ENCODE peak calls at places on chromosome 10, in ten cellular contexts. One of them, this sample, is unnamed.

GRCh38 chr10:2925631-2926030 is 141.7 kb upstream of the PFKP start:
- DNase-seq in neural crest cell: no peak
- DNase-seq in mucosa of descending colon: peak; percentile 49
- DNase-seq in RWPE1: no peak
- DNase-seq in PC-9: no peak
- DNase-seq in SW 1271: no peak
- DNase-seq in NCI-H524: no peak
- DNase-seq in body of pancreas: peak; percentile 70
- DNase-seq in fibroblast of pulmonary artery: peak; percentile 57
- DNase-seq in stimulated activated CD4-positive, alpha-beta T cell treated with anti-CD3 and anti-CD28 coated beads, Interleukin-1b, Interleukin-23, amount 100 ng/mL, for 4 hours: no peak
- DNase-seq in this sample: peak; percentile 31

GRCh38 chr10:91709394-91709798 is 76.5 kb upstream of the PPP1R3C start:
- DNase-seq in mucosa of descending colon: no peak
- DNase-seq in PC-9: no peak
- DNase-seq in stimulated activated CD4-positive, alpha-beta T cell treated with anti-CD3 and anti-CD28 coated beads, Interleukin-1b, Interleukin-23, amount 100 ng/mL, for 4 hours: no peak
- DNase-seq in SW 1271: no peak
- DNase-seq in RWPE1: peak; percentile 14
- DNase-seq in fibroblast of pulmonary artery: peak; percentile 28
- DNase-seq in NCI-H524: no peak
- DNase-seq in body of pancreas: no peak
- DNase-seq in neural crest cell: no peak
- DNase-seq in this sample: no peak

GRCh38 chr10:127649642-127650041 is 87.3 kb upstream of the FOXI2 start:
- DNase-seq in fibroblast of pulmonary artery: no peak
- DNase-seq in stimulated activated CD4-positive, alpha-beta T cell treated with anti-CD3 and anti-CD28 coated beads, Interleukin-1b, Interleukin-23, amount 100 ng/mL, for 4 hours: no peak
- DNase-seq in PC-9: no peak
- DNase-seq in NCI-H524: peak; percentile 19
- DNase-seq in body of pancreas: no peak
- DNase-seq in mucosa of descending colon: no peak
- DNase-seq in SW 1271: no peak
- DNase-seq in neural crest cell: peak; percentile 9
- DNase-seq in RWPE1: no peak
- DNase-seq in this sample: no peak

GRCh38 chr10:32938554-32939061 is 19.4 kb downstream of the ITGB1 start:
- DNase-seq in mucosa of descending colon: peak; percentile 52
- DNase-seq in NCI-H524: peak; percentile 46
- DNase-seq in PC-9: no peak
- DNase-seq in RWPE1: no peak
- DNase-seq in neural crest cell: peak; percentile 39
- DNase-seq in body of pancreas: peak; percentile 54
- DNase-seq in SW 1271: no peak
- DNase-seq in fibroblast of pulmonary artery: no peak
- DNase-seq in stimulated activated CD4-positive, alpha-beta T cell treated with anti-CD3 and anti-CD28 coated beads, Interleukin-1b, Interleukin-23, amount 100 ng/mL, for 4 hours: no peak
- DNase-seq in this sample: no peak

GRCh38 chr10:88853155-88853554 is 1.5 kb upstream of the ANKRD22 start:
- DNase-seq in fibroblast of pulmonary artery: no peak
- DNase-seq in PC-9: no peak
- DNase-seq in neural crest cell: no peak
- DNase-seq in body of pancreas: no peak
- DNase-seq in SW 1271: no peak
- DNase-seq in mucosa of descending colon: no peak
- DNase-seq in RWPE1: no peak
- DNase-seq in NCI-H524: no peak
- DNase-seq in stimulated activated CD4-positive, alpha-beta T cell treated with anti-CD3 and anti-CD28 coated beads, Interleukin-1b, Interleukin-23, amount 100 ng/mL, for 4 hours: no peak
- DNase-seq in this sample: no peak

GRCh38 chr10:102235598-102235920 is 5.8 kb downstream of the PITX3 start:
- DNase-seq in mucosa of descending colon: no peak
- DNase-seq in stimulated activated CD4-positive, alpha-beta T cell treated with anti-CD3 and anti-CD28 coated beads, Interleukin-1b, Interleukin-23, amount 100 ng/mL, for 4 hours: no peak
- DNase-seq in neural crest cell: no peak
- DNase-seq in fibroblast of pulmonary artery: no peak
- DNase-seq in NCI-H524: no peak
- DNase-seq in RWPE1: no peak
- DNase-seq in SW 1271: no peak
- DNase-seq in PC-9: peak; percentile 25
- DNase-seq in body of pancreas: no peak
- DNase-seq in this sample: no peak

GRCh38 chr10:102669206-102670064 is 25.2 kb downstream of the TRIM8 start:
- DNase-seq in RWPE1: peak; percentile 47
- DNase-seq in NCI-H524: peak; percentile 14
- DNase-seq in fibroblast of pulmonary artery: no peak
- DNase-seq in mucosa of descending colon: no peak
- DNase-seq in stimulated activated CD4-positive, alpha-beta T cell treated with anti-CD3 and anti-CD28 coated beads, Interleukin-1b, Interleukin-23, amount 100 ng/mL, for 4 hours: no peak
- DNase-seq in PC-9: peak; percentile 61
- DNase-seq in SW 1271: no peak
- DNase-seq in body of pancreas: peak; percentile 94
- DNase-seq in neural crest cell: no peak
- DNase-seq in this sample: no peak

GRCh38 chr10:49837096-49837495 is 75.0 kb upstream of the OGDHL start:
- DNase-seq in body of pancreas: no peak
- DNase-seq in NCI-H524: no peak
- DNase-seq in stimulated activated CD4-positive, alpha-beta T cell treated with anti-CD3 and anti-CD28 coated beads, Interleukin-1b, Interleukin-23, amount 100 ng/mL, for 4 hours: no peak
- DNase-seq in neural crest cell: no peak
- DNase-seq in fibroblast of pulmonary artery: peak; percentile 7
- DNase-seq in RWPE1: no peak
- DNase-seq in mucosa of descending colon: no peak
- DNase-seq in PC-9: no peak
- DNase-seq in SW 1271: no peak
- DNase-seq in this sample: no peak

GRCh38 chr10:30812018-30812851 is 182.7 kb upstream of the LYZL2 start:
- DNase-seq in PC-9: no peak
- DNase-seq in neural crest cell: no peak
- DNase-seq in SW 1271: no peak
- DNase-seq in body of pancreas: no peak
- DNase-seq in RWPE1: no peak
- DNase-seq in NCI-H524: no peak
- DNase-seq in mucosa of descending colon: no peak
- DNase-seq in stimulated activated CD4-positive, alpha-beta T cell treated with anti-CD3 and anti-CD28 coated beads, Interleukin-1b, Interleukin-23, amount 100 ng/mL, for 4 hours: no peak
- DNase-seq in fibroblast of pulmonary artery: peak; percentile 96
- DNase-seq in this sample: peak; percentile 84

GRCh38 chr10:66910676-66911075 is 15.2 kb upstream of the LRRTM3 start:
- DNase-seq in stimulated activated CD4-positive, alpha-beta T cell treated with anti-CD3 and anti-CD28 coated beads, Interleukin-1b, Interleukin-23, amount 100 ng/mL, for 4 hours: no peak
- DNase-seq in neural crest cell: no peak
- DNase-seq in NCI-H524: no peak
- DNase-seq in body of pancreas: no peak
- DNase-seq in RWPE1: no peak
- DNase-seq in PC-9: no peak
- DNase-seq in SW 1271: no peak
- DNase-seq in mucosa of descending colon: no peak
- DNase-seq in fibroblast of pulmonary artery: no peak
- DNase-seq in this sample: no peak

GRCh38 chr10:91076991-91077548 is 143.4 kb upstream of the PCGF5 start:
- DNase-seq in RWPE1: no peak
- DNase-seq in neural crest cell: no peak
- DNase-seq in fibroblast of pulmonary artery: no peak
- DNase-seq in SW 1271: no peak
- DNase-seq in mucosa of descending colon: no peak
- DNase-seq in body of pancreas: peak; percentile 39
- DNase-seq in PC-9: no peak
- DNase-seq in NCI-H524: no peak
- DNase-seq in stimulated activated CD4-positive, alpha-beta T cell treated with anti-CD3 and anti-CD28 coated beads, Interleukin-1b, Interleukin-23, amount 100 ng/mL, for 4 hours: no peak
- DNase-seq in this sample: no peak

GRCh38 chr10:91653214-91653875 is 20.5 kb upstream of the PPP1R3C start:
- DNase-seq in fibroblast of pulmonary artery: peak; percentile 86
- DNase-seq in neural crest cell: no peak
- DNase-seq in body of pancreas: no peak
- DNase-seq in PC-9: no peak
- DNase-seq in SW 1271: no peak
- DNase-seq in NCI-H524: no peak
- DNase-seq in mucosa of descending colon: no peak
- DNase-seq in RWPE1: peak; percentile 90
- DNase-seq in stimulated activated CD4-positive, alpha-beta T cell treated with anti-CD3 and anti-CD28 coated beads, Interleukin-1b, Interleukin-23, amount 100 ng/mL, for 4 hours: no peak
- DNase-seq in this sample: peak; percentile 42

GRCh38 chr10:60951272-60951724 is 7.3 kb upstream of the RHOBTB1 start:
- DNase-seq in SW 1271: no peak
- DNase-seq in mucosa of descending colon: no peak
- DNase-seq in RWPE1: no peak
- DNase-seq in neural crest cell: no peak
- DNase-seq in fibroblast of pulmonary artery: no peak
- DNase-seq in PC-9: no peak
- DNase-seq in NCI-H524: no peak
- DNase-seq in body of pancreas: no peak
- DNase-seq in stimulated activated CD4-positive, alpha-beta T cell treated with anti-CD3 and anti-CD28 coated beads, Interleukin-1b, Interleukin-23, amount 100 ng/mL, for 4 hours: no peak
- DNase-seq in this sample: no peak

GRCh38 chr10:17026686-17027485 is 102.7 kb downstream of the CUBN start:
- DNase-seq in stimulated activated CD4-positive, alpha-beta T cell treated with anti-CD3 and anti-CD28 coated beads, Interleukin-1b, Interleukin-23, amount 100 ng/mL, for 4 hours: peak; percentile 36
- DNase-seq in NCI-H524: no peak
- DNase-seq in RWPE1: peak; percentile 14
- DNase-seq in body of pancreas: no peak
- DNase-seq in neural crest cell: no peak
- DNase-seq in mucosa of descending colon: no peak
- DNase-seq in fibroblast of pulmonary artery: peak; percentile 59
- DNase-seq in SW 1271: no peak
- DNase-seq in PC-9: no peak
- DNase-seq in this sample: peak; percentile 77

GRCh38 chr10:12726971-12727831 is 274.3 kb downstream of the CCDC3 start:
- DNase-seq in neural crest cell: no peak
- DNase-seq in mucosa of descending colon: no peak
- DNase-seq in PC-9: no peak
- DNase-seq in NCI-H524: no peak
- DNase-seq in RWPE1: no peak
- DNase-seq in fibroblast of pulmonary artery: no peak
- DNase-seq in SW 1271: no peak
- DNase-seq in stimulated activated CD4-positive, alpha-beta T cell treated with anti-CD3 and anti-CD28 coated beads, Interleukin-1b, Interleukin-23, amount 100 ng/mL, for 4 hours: no peak
- DNase-seq in body of pancreas: no peak
- DNase-seq in this sample: no peak

GRCh38 chr10:100827819-100828743 is 82.7 kb downstream of the PAX2 start:
- DNase-seq in NCI-H524: peak; percentile 24
- DNase-seq in stimulated activated CD4-positive, alpha-beta T cell treated with anti-CD3 and anti-CD28 coated beads, Interleukin-1b, Interleukin-23, amount 100 ng/mL, for 4 hours: no peak
- DNase-seq in PC-9: peak; percentile 6
- DNase-seq in fibroblast of pulmonary artery: no peak
- DNase-seq in body of pancreas: peak; percentile 71
- DNase-seq in mucosa of descending colon: peak; percentile 53
- DNase-seq in RWPE1: no peak
- DNase-seq in neural crest cell: peak; percentile 50
- DNase-seq in SW 1271: no peak
- DNase-seq in this sample: no peak

GRCh38 chr10:58622286-58622685 is 109.6 kb downstream of the BICC1 start:
- DNase-seq in mucosa of descending colon: no peak
- DNase-seq in neural crest cell: no peak
- DNase-seq in stimulated activated CD4-positive, alpha-beta T cell treated with anti-CD3 and anti-CD28 coated beads, Interleukin-1b, Interleukin-23, amount 100 ng/mL, for 4 hours: no peak
- DNase-seq in PC-9: no peak
- DNase-seq in fibroblast of pulmonary artery: no peak
- DNase-seq in RWPE1: no peak
- DNase-seq in SW 1271: no peak
- DNase-seq in NCI-H524: no peak
- DNase-seq in body of pancreas: no peak
- DNase-seq in this sample: no peak

GRCh38 chr10:33688506-33688905 is 354.0 kb upstream of the NRP1 start:
- DNase-seq in body of pancreas: no peak
- DNase-seq in mucosa of descending colon: no peak
- DNase-seq in neural crest cell: no peak
- DNase-seq in stimulated activated CD4-positive, alpha-beta T cell treated with anti-CD3 and anti-CD28 coated beads, Interleukin-1b, Interleukin-23, amount 100 ng/mL, for 4 hours: no peak
- DNase-seq in SW 1271: no peak
- DNase-seq in RWPE1: no peak
- DNase-seq in fibroblast of pulmonary artery: no peak
- DNase-seq in NCI-H524: no peak
- DNase-seq in PC-9: no peak
- DNase-seq in this sample: no peak

GRCh38 chr10:3892440-3893101 is 107.6 kb upstream of the KLF6 start:
- DNase-seq in fibroblast of pulmonary artery: peak; percentile 53
- DNase-seq in mucosa of descending colon: no peak
- DNase-seq in neural crest cell: no peak
- DNase-seq in RWPE1: no peak
- DNase-seq in SW 1271: no peak
- DNase-seq in stimulated activated CD4-positive, alpha-beta T cell treated with anti-CD3 and anti-CD28 coated beads, Interleukin-1b, Interleukin-23, amount 100 ng/mL, for 4 hours: no peak
- DNase-seq in NCI-H524: no peak
- DNase-seq in PC-9: no peak
- DNase-seq in body of pancreas: no peak
- DNase-seq in this sample: no peak

GRCh38 chr10:71286521-71287294 is 32.4 kb upstream of the SLC29A3 start:
- DNase-seq in neural crest cell: no peak
- DNase-seq in RWPE1: no peak
- DNase-seq in PC-9: no peak
- DNase-seq in mucosa of descending colon: no peak
- DNase-seq in SW 1271: no peak
- DNase-seq in fibroblast of pulmonary artery: no peak
- DNase-seq in NCI-H524: no peak
- DNase-seq in stimulated activated CD4-positive, alpha-beta T cell treated with anti-CD3 and anti-CD28 coated beads, Interleukin-1b, Interleukin-23, amount 100 ng/mL, for 4 hours: no peak
- DNase-seq in body of pancreas: no peak
- DNase-seq in this sample: no peak

GRCh38 chr10:22103701-22104100 is 100.2 kb upstream of the DNAJC1 start:
- DNase-seq in mucosa of descending colon: no peak
- DNase-seq in body of pancreas: no peak
- DNase-seq in NCI-H524: no peak
- DNase-seq in fibroblast of pulmonary artery: peak; percentile 23
- DNase-seq in SW 1271: no peak
- DNase-seq in PC-9: no peak
- DNase-seq in neural crest cell: no peak
- DNase-seq in RWPE1: peak; percentile 31
- DNase-seq in stimulated activated CD4-positive, alpha-beta T cell treated with anti-CD3 and anti-CD28 coated beads, Interleukin-1b, Interleukin-23, amount 100 ng/mL, for 4 hours: no peak
- DNase-seq in this sample: no peak

GRCh38 chr10:8296090-8296741 is 241.7 kb downstream of the GATA3 start:
- DNase-seq in body of pancreas: no peak
- DNase-seq in NCI-H524: no peak
- DNase-seq in RWPE1: no peak
- DNase-seq in stimulated activated CD4-positive, alpha-beta T cell treated with anti-CD3 and anti-CD28 coated beads, Interleukin-1b, Interleukin-23, amount 100 ng/mL, for 4 hours: no peak
- DNase-seq in PC-9: no peak
- DNase-seq in fibroblast of pulmonary artery: no peak
- DNase-seq in neural crest cell: no peak
- DNase-seq in mucosa of descending colon: no peak
- DNase-seq in SW 1271: no peak
- DNase-seq in this sample: no peak

GRCh38 chr10:24503627-24504320 is 219.9 kb downstream of the ARHGAP21 start:
- DNase-seq in SW 1271: no peak
- DNase-seq in PC-9: peak; percentile 40
- DNase-seq in NCI-H524: peak; percentile 31
- DNase-seq in RWPE1: peak; percentile 52
- DNase-seq in body of pancreas: peak; percentile 72
- DNase-seq in neural crest cell: peak; percentile 22
- DNase-seq in fibroblast of pulmonary artery: peak; percentile 55
- DNase-seq in stimulated activated CD4-positive, alpha-beta T cell treated with anti-CD3 and anti-CD28 coated beads, Interleukin-1b, Interleukin-23, amount 100 ng/mL, for 4 hours: no peak
- DNase-seq in mucosa of descending colon: peak; percentile 48
- DNase-seq in this sample: peak; percentile 24

GRCh38 chr10:100516847-100517246 is 2.8 kb downstream of the SEC31B start:
- DNase-seq in SW 1271: no peak
- DNase-seq in NCI-H524: no peak
- DNase-seq in RWPE1: no peak
- DNase-seq in neural crest cell: no peak
- DNase-seq in PC-9: no peak
- DNase-seq in fibroblast of pulmonary artery: no peak
- DNase-seq in mucosa of descending colon: no peak
- DNase-seq in stimulated activated CD4-positive, alpha-beta T cell treated with anti-CD3 and anti-CD28 coated beads, Interleukin-1b, Interleukin-23, amount 100 ng/mL, for 4 hours: no peak
- DNase-seq in body of pancreas: peak; percentile 41
- DNase-seq in this sample: no peak

GRCh38 chr10:10911471-10911921 is 106.2 kb upstream of the CELF2 start:
- DNase-seq in PC-9: peak; percentile 91
- DNase-seq in NCI-H524: peak; percentile 3
- DNase-seq in mucosa of descending colon: peak; percentile 34
- DNase-seq in body of pancreas: peak; percentile 42
- DNase-seq in stimulated activated CD4-positive, alpha-beta T cell treated with anti-CD3 and anti-CD28 coated beads, Interleukin-1b, Interleukin-23, amount 100 ng/mL, for 4 hours: no peak
- DNase-seq in RWPE1: peak; percentile 87
- DNase-seq in SW 1271: no peak
- DNase-seq in neural crest cell: peak; percentile 5
- DNase-seq in fibroblast of pulmonary artery: peak; percentile 94
- DNase-seq in this sample: peak; percentile 72

GRCh38 chr10:3512263-3512662 is 272.7 kb downstream of the KLF6 start:
- DNase-seq in SW 1271: no peak
- DNase-seq in stimulated activated CD4-positive, alpha-beta T cell treated with anti-CD3 and anti-CD28 coated beads, Interleukin-1b, Interleukin-23, amount 100 ng/mL, for 4 hours: no peak
- DNase-seq in mucosa of descending colon: no peak
- DNase-seq in body of pancreas: no peak
- DNase-seq in RWPE1: no peak
- DNase-seq in NCI-H524: peak; percentile 41
- DNase-seq in PC-9: no peak
- DNase-seq in neural crest cell: no peak
- DNase-seq in fibroblast of pulmonary artery: no peak
- DNase-seq in this sample: no peak

GRCh38 chr10:50991496-50992355 is 82.6 kb upstream of the PRKG1 start:
- DNase-seq in body of pancreas: peak; percentile 65
- DNase-seq in RWPE1: no peak
- DNase-seq in fibroblast of pulmonary artery: peak; percentile 68
- DNase-seq in SW 1271: no peak
- DNase-seq in PC-9: no peak
- DNase-seq in neural crest cell: no peak
- DNase-seq in stimulated activated CD4-positive, alpha-beta T cell treated with anti-CD3 and anti-CD28 coated beads, Interleukin-1b, Interleukin-23, amount 100 ng/mL, for 4 hours: no peak
- DNase-seq in mucosa of descending colon: peak; percentile 80
- DNase-seq in NCI-H524: peak; percentile 4
- DNase-seq in this sample: peak; percentile 29

GRCh38 chr10:51937313-51937712 is 237.9 kb upstream of the CSTF2T start:
- DNase-seq in NCI-H524: no peak
- DNase-seq in SW 1271: no peak
- DNase-seq in fibroblast of pulmonary artery: peak; percentile 62
- DNase-seq in body of pancreas: no peak
- DNase-seq in PC-9: no peak
- DNase-seq in stimulated activated CD4-positive, alpha-beta T cell treated with anti-CD3 and anti-CD28 coated beads, Interleukin-1b, Interleukin-23, amount 100 ng/mL, for 4 hours: no peak
- DNase-seq in RWPE1: no peak
- DNase-seq in neural crest cell: no peak
- DNase-seq in mucosa of descending colon: no peak
- DNase-seq in this sample: peak; percentile 26